ENCODE peak calls at places on chromosomes 4 and X, in seven cellular contexts. U is NB4; X is germinal center; K is kidney epithelial cell; J is RCC 7860; Q is fibroblast of the aortic adventitia; R is CD4-positive, alpha-beta memory T cell. N is an unnamed sample.

GRCh38 chr4:16116019-16116418 is 32.2 kb upstream of the PROM1 start:
- DNase-seq in X (no peak), R (no peak), Q (no peak), U (no peak), K (no peak), J (no peak), N (no peak)

GRCh38 chr4:56215901-56216300 is 171.4 kb downstream of the AASDH start:
- DNase-seq in U (peak; percentile 5), X (no peak), R (no peak), J (no peak), K (no peak), Q (peak; percentile 66), N (no peak)

GRCh38 chr4:183129675-183130074 is 30.6 kb downstream of the WWC2 start:
- DNase-seq in J (no peak), X (no peak), R (no peak), K (no peak), U (no peak), Q (no peak), N (no peak)

GRCh38 chr4:187090401-187090800 is 366.7 kb upstream of the FAT1 start:
- DNase-seq in K (no peak), Q (no peak), X (no peak), U (no peak), J (no peak), R (no peak), N (no peak)

GRCh38 chrX:49286581-49286980 is 16.9 kb upstream of the GAGE10 start:
- DNase-seq in Q (no peak), J (no peak), R (no peak), K (no peak), U (no peak), X (no peak), N (no peak)

GRCh38 chr4:7395635-7396034 is 39.1 kb downstream of the PSAPL1 start:
- DNase-seq in Q (no peak), R (no peak), X (no peak), J (no peak), U (no peak), K (no peak), N (no peak)

GRCh38 chr4:79065262-79065661 is 126.0 kb upstream of the PAQR3 start:
- DNase-seq in K (no peak), R (no peak), Q (no peak), X (no peak), J (no peak), U (peak; percentile 19), N (no peak)

GRCh38 chr4:89000844-89001360 is 56.1 kb downstream of the FAM13A start:
- DNase-seq in K (no peak), J (peak; percentile 58), U (peak; percentile 3), X (no peak), R (no peak), Q (peak; percentile 46), N (peak; percentile 63)

GRCh38 chrX:48613502-48614160 is 16.3 kb downstream of the WDR13 start:
- DNase-seq in X (no peak), Q (no peak), R (no peak), U (no peak), K (no peak), J (no peak), N (no peak)

GRCh38 chr4:53553486-53554210 is 37.6 kb downstream of the LNX1 start:
- DNase-seq in R (no peak), K (no peak), Q (no peak), U (no peak), J (no peak), X (no peak), N (no peak)

GRCh38 chr4:85967872-85968271 is 392.0 kb downstream of the MAPK10 start:
- DNase-seq in K (no peak), R (no peak), J (no peak), U (no peak), Q (peak; percentile 66), X (no peak), N (no peak)

GRCh38 chr4:83331959-83332358 is 2.7 kb downstream of the HPSE start:
- DNase-seq in X (no peak), J (no peak), U (peak; percentile 34), K (no peak), Q (no peak), R (no peak), N (no peak)